ENCODE peak calls at places on chromosomes 5 and 9, in nine cellular contexts. One of them, this sample, is unnamed. For H3K4me1, the result is how much of the 10 kb centered on the place peaks cover.

GRCh38 chr9:93292664-93293328 is 108.9 kb downstream of the WNK2 start:
- DNase-seq in adrenal gland: no peak
- DNase-seq in CD8-positive, alpha-beta memory T cell: no peak
- DNase-seq in lower lobe of right lung: no peak
- DNase-seq in PC-3: no peak
- DNase-seq in hepatocyte: no peak
- DNase-seq in fibroblast of lung: no peak
- DNase-seq in IMR-90: no peak
- DNase-seq in SJCRH30: no peak
- DNase-seq in this sample: no peak

GRCh38 chr9:110672873-110673508 is 4.4 kb downstream of the MUSK start:
- DNase-seq in adrenal gland: no peak
- DNase-seq in CD8-positive, alpha-beta memory T cell: no peak
- DNase-seq in lower lobe of right lung: no peak
- DNase-seq in PC-3: peak
- DNase-seq in hepatocyte: no peak
- DNase-seq in fibroblast of lung: no peak
- DNase-seq in IMR-90: no peak
- DNase-seq in SJCRH30: no peak
- DNase-seq in this sample: no peak

GRCh38 chr5:81786509-81786908 is 35.6 kb upstream of the SSBP2 start:
- DNase-seq in adrenal gland: no peak
- DNase-seq in CD8-positive, alpha-beta memory T cell: no peak
- DNase-seq in lower lobe of right lung: no peak
- DNase-seq in PC-3: no peak
- DNase-seq in hepatocyte: no peak
- DNase-seq in fibroblast of lung: no peak
- DNase-seq in IMR-90: no peak
- DNase-seq in SJCRH30: no peak
- DNase-seq in this sample: no peak

GRCh38 chr5:177434437-177434836 is 8.0 kb downstream of the GRK6 start:
- DNase-seq in adrenal gland: no peak
- DNase-seq in CD8-positive, alpha-beta memory T cell: no peak
- DNase-seq in lower lobe of right lung: no peak
- DNase-seq in PC-3: no peak
- DNase-seq in hepatocyte: no peak
- DNase-seq in fibroblast of lung: no peak
- DNase-seq in IMR-90: no peak
- DNase-seq in SJCRH30: no peak
- DNase-seq in this sample: no peak

GRCh38 chr5:107376546-107377276 is 294.0 kb downstream of the EFNA5 start:
- DNase-seq in adrenal gland: no peak
- DNase-seq in CD8-positive, alpha-beta memory T cell: no peak
- DNase-seq in lower lobe of right lung: no peak
- DNase-seq in PC-3: no peak
- DNase-seq in hepatocyte: no peak
- DNase-seq in fibroblast of lung: peak
- DNase-seq in IMR-90: peak
- DNase-seq in SJCRH30: no peak
- DNase-seq in this sample: no peak

GRCh38 chr9:108272350-108272899 is 583.4 kb downstream of the ACTL7B start:
- DNase-seq in adrenal gland: peak
- DNase-seq in CD8-positive, alpha-beta memory T cell: no peak
- DNase-seq in lower lobe of right lung: peak
- DNase-seq in PC-3: peak
- DNase-seq in hepatocyte: peak
- DNase-seq in fibroblast of lung: peak
- DNase-seq in IMR-90: peak
- DNase-seq in SJCRH30: peak
- DNase-seq in this sample: peak

GRCh38 chr5:2748841-2749513 is 2.5 kb downstream of the IRX2 start:
- DNase-seq in adrenal gland: no peak
- DNase-seq in CD8-positive, alpha-beta memory T cell: no peak
- DNase-seq in lower lobe of right lung: no peak
- DNase-seq in PC-3: no peak
- DNase-seq in hepatocyte: no peak
- DNase-seq in fibroblast of lung: no peak
- DNase-seq in IMR-90: no peak
- DNase-seq in SJCRH30: no peak
- DNase-seq in this sample: no peak

GRCh38 chr5:134114886-134115805 is 665 bp downstream of the TCF7 start:
- DNase-seq in adrenal gland: peak
- DNase-seq in CD8-positive, alpha-beta memory T cell: peak
- DNase-seq in lower lobe of right lung: no peak
- DNase-seq in PC-3: no peak
- DNase-seq in hepatocyte: peak
- DNase-seq in fibroblast of lung: no peak
- DNase-seq in IMR-90: no peak
- DNase-seq in SJCRH30: no peak
- DNase-seq in this sample: no peak

GRCh38 chr9:133340916-133341315 is 4.9 kb upstream of the SURF6 start:
- DNase-seq in adrenal gland: no peak
- DNase-seq in CD8-positive, alpha-beta memory T cell: no peak
- DNase-seq in lower lobe of right lung: no peak
- DNase-seq in PC-3: no peak
- DNase-seq in hepatocyte: no peak
- DNase-seq in fibroblast of lung: no peak
- DNase-seq in IMR-90: no peak
- DNase-seq in SJCRH30: no peak
- DNase-seq in this sample: no peak

DNA sequence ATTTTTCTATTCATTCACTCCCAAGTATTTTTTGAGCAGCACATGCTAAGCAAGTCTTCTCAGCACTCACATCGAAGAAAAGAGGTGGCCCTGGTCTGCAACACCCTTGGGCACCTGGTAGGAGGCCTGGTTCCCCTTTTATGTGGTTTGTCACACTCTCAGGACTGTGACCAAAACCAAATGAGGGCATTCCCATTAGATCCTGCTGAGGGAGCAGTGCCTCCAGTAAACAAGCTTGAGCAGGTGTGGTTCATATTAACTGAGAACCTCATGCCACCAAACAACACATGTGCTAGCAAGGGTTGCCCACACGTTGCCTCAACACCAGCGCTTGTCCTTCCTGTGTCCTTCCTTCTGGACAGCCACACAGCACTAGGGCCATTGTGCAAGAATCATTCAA is 26.9 kb upstream of the SYK start:
- DNase-seq in adrenal gland: no peak
- DNase-seq in CD8-positive, alpha-beta memory T cell: no peak
- DNase-seq in lower lobe of right lung: no peak
- DNase-seq in PC-3: peak
- DNase-seq in hepatocyte: no peak
- DNase-seq in fibroblast of lung: no peak
- DNase-seq in IMR-90: no peak
- DNase-seq in SJCRH30: no peak
- DNase-seq in this sample: no peak
- H3K27ac ChIP-seq in adrenal gland: no peak
- H3K27ac ChIP-seq in CD8-positive, alpha-beta memory T cell: no peak
- H3K27ac ChIP-seq in lower lobe of right lung: no peak
- H3K27ac ChIP-seq in PC-3: no peak
- H3K27ac ChIP-seq in hepatocyte: no peak
- H3K27ac ChIP-seq in fibroblast of lung: no peak
- H3K27ac ChIP-seq in IMR-90: no peak
- H3K27ac ChIP-seq in SJCRH30: no peak
- H3K27ac ChIP-seq in this sample: no peak

GRCh38 chr5:132493821-132494220 is 3.2 kb upstream of the IRF1 start:
- DNase-seq in adrenal gland: no peak
- DNase-seq in CD8-positive, alpha-beta memory T cell: no peak
- DNase-seq in lower lobe of right lung: no peak
- DNase-seq in PC-3: no peak
- DNase-seq in hepatocyte: no peak
- DNase-seq in fibroblast of lung: no peak
- DNase-seq in IMR-90: no peak
- DNase-seq in SJCRH30: no peak
- DNase-seq in this sample: no peak
- H3K4me1 ChIP-seq in adrenal gland: under half
- H3K4me1 ChIP-seq in CD8-positive, alpha-beta memory T cell: half or more
- H3K4me1 ChIP-seq in lower lobe of right lung: half or more
- H3K4me1 ChIP-seq in PC-3: under half
- H3K4me1 ChIP-seq in hepatocyte: under half
- H3K4me1 ChIP-seq in fibroblast of lung: under half
- H3K4me1 ChIP-seq in IMR-90: under half
- H3K4me1 ChIP-seq in SJCRH30: under half
- H3K4me1 ChIP-seq in this sample: half or more

GRCh38 chr5:68303754-68304420 is 88.3 kb downstream of the PIK3R1 start:
- DNase-seq in adrenal gland: peak
- DNase-seq in CD8-positive, alpha-beta memory T cell: no peak
- DNase-seq in lower lobe of right lung: no peak
- DNase-seq in PC-3: no peak
- DNase-seq in hepatocyte: no peak
- DNase-seq in fibroblast of lung: no peak
- DNase-seq in IMR-90: no peak
- DNase-seq in SJCRH30: no peak
- DNase-seq in this sample: no peak
- H3K27ac ChIP-seq in adrenal gland: no peak
- H3K27ac ChIP-seq in CD8-positive, alpha-beta memory T cell: no peak
- H3K27ac ChIP-seq in lower lobe of right lung: no peak
- H3K27ac ChIP-seq in PC-3: no peak
- H3K27ac ChIP-seq in hepatocyte: peak
- H3K27ac ChIP-seq in fibroblast of lung: no peak
- H3K27ac ChIP-seq in IMR-90: no peak
- H3K27ac ChIP-seq in SJCRH30: no peak
- H3K27ac ChIP-seq in this sample: peak

GRCh38 chr5:137315534-137316345 is 183.4 kb downstream of the SPOCK1 start:
- DNase-seq in adrenal gland: no peak
- DNase-seq in CD8-positive, alpha-beta memory T cell: no peak
- DNase-seq in lower lobe of right lung: no peak
- DNase-seq in PC-3: no peak
- DNase-seq in hepatocyte: no peak
- DNase-seq in fibroblast of lung: no peak
- DNase-seq in IMR-90: no peak
- DNase-seq in SJCRH30: no peak
- DNase-seq in this sample: no peak

GRCh38 chr5:137325721-137326120 is 173.4 kb downstream of the SPOCK1 start:
- DNase-seq in adrenal gland: no peak
- DNase-seq in CD8-positive, alpha-beta memory T cell: no peak
- DNase-seq in lower lobe of right lung: no peak
- DNase-seq in PC-3: no peak
- DNase-seq in hepatocyte: no peak
- DNase-seq in fibroblast of lung: no peak
- DNase-seq in IMR-90: no peak
- DNase-seq in SJCRH30: no peak
- DNase-seq in this sample: no peak

GRCh38 chr5:137318027-137318426 is 181.1 kb downstream of the SPOCK1 start:
- DNase-seq in adrenal gland: no peak
- DNase-seq in CD8-positive, alpha-beta memory T cell: no peak
- DNase-seq in lower lobe of right lung: no peak
- DNase-seq in PC-3: no peak
- DNase-seq in hepatocyte: no peak
- DNase-seq in fibroblast of lung: no peak
- DNase-seq in IMR-90: no peak
- DNase-seq in SJCRH30: no peak
- DNase-seq in this sample: no peak

GRCh38 chr5:137316346-137316736 is 182.8 kb downstream of the SPOCK1 start:
- DNase-seq in adrenal gland: peak
- DNase-seq in CD8-positive, alpha-beta memory T cell: no peak
- DNase-seq in lower lobe of right lung: no peak
- DNase-seq in PC-3: peak
- DNase-seq in hepatocyte: no peak
- DNase-seq in fibroblast of lung: no peak
- DNase-seq in IMR-90: peak
- DNase-seq in SJCRH30: no peak
- DNase-seq in this sample: no peak

GRCh38 chr5:137320056-137321045 is 178.8 kb downstream of the SPOCK1 start:
- DNase-seq in adrenal gland: no peak
- DNase-seq in CD8-positive, alpha-beta memory T cell: no peak
- DNase-seq in lower lobe of right lung: no peak
- DNase-seq in PC-3: peak
- DNase-seq in hepatocyte: peak
- DNase-seq in fibroblast of lung: peak
- DNase-seq in IMR-90: peak
- DNase-seq in SJCRH30: peak
- DNase-seq in this sample: no peak
- H3K4me1 ChIP-seq in adrenal gland: under half
- H3K4me1 ChIP-seq in CD8-positive, alpha-beta memory T cell: under half
- H3K4me1 ChIP-seq in lower lobe of right lung: under half
- H3K4me1 ChIP-seq in PC-3: under half
- H3K4me1 ChIP-seq in hepatocyte: under half
- H3K4me1 ChIP-seq in fibroblast of lung: under half
- H3K4me1 ChIP-seq in IMR-90: under half
- H3K4me1 ChIP-seq in SJCRH30: under half
- H3K4me1 ChIP-seq in this sample: under half

DNA sequence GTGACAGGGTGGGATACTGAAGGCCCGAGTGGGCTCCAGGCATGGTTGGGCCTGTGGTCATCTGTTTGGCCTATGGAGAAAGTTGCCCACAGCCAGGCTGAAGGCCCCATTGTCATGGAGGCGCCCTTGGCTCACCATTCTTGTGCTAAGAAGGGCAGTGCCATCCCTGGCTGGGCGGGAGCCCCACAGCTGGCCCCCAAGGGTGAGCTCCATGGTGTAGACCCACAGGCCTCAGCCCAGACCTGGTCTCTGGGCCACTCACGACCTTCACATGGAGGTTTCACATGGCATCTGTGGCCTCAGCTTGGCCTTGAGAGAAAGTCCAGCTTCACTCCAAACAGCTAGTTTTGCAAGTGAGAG is 34.3 kb upstream of the PRDM12 start:
- DNase-seq in adrenal gland: no peak
- DNase-seq in CD8-positive, alpha-beta memory T cell: no peak
- DNase-seq in lower lobe of right lung: no peak
- DNase-seq in PC-3: no peak
- DNase-seq in hepatocyte: no peak
- DNase-seq in fibroblast of lung: no peak
- DNase-seq in IMR-90: no peak
- DNase-seq in SJCRH30: no peak
- DNase-seq in this sample: no peak
- H3K27ac ChIP-seq in adrenal gland: no peak
- H3K27ac ChIP-seq in CD8-positive, alpha-beta memory T cell: no peak
- H3K27ac ChIP-seq in lower lobe of right lung: no peak
- H3K27ac ChIP-seq in PC-3: no peak
- H3K27ac ChIP-seq in hepatocyte: no peak
- H3K27ac ChIP-seq in fibroblast of lung: no peak
- H3K27ac ChIP-seq in IMR-90: no peak
- H3K27ac ChIP-seq in SJCRH30: no peak
- H3K27ac ChIP-seq in this sample: no peak

GRCh38 chr5:67042586-67043133 is 153.9 kb downstream of the CD180 start:
- DNase-seq in adrenal gland: no peak
- DNase-seq in CD8-positive, alpha-beta memory T cell: no peak
- DNase-seq in lower lobe of right lung: no peak
- DNase-seq in PC-3: no peak
- DNase-seq in hepatocyte: no peak
- DNase-seq in fibroblast of lung: peak
- DNase-seq in IMR-90: no peak
- DNase-seq in SJCRH30: no peak
- DNase-seq in this sample: no peak
- H3K4me1 ChIP-seq in adrenal gland: under half
- H3K4me1 ChIP-seq in CD8-positive, alpha-beta memory T cell: under half
- H3K4me1 ChIP-seq in lower lobe of right lung: under half
- H3K4me1 ChIP-seq in PC-3: under half
- H3K4me1 ChIP-seq in hepatocyte: under half
- H3K4me1 ChIP-seq in fibroblast of lung: under half
- H3K4me1 ChIP-seq in IMR-90: under half
- H3K4me1 ChIP-seq in SJCRH30: under half
- H3K4me1 ChIP-seq in this sample: half or more

This sample was measured in left ventricle myocardium inferior.